ENCODE peak calls at places on chromosomes 2 and 18, in seven cellular contexts. P, R, V, J, A, L and S are unnamed samples.

GRCh38 chr18:29083545-29083944 is 906.6 kb upstream of the CDH2 start:
- DNase-seq in P (no peak), R (no peak), V (no peak), J (no peak), A (no peak), L (no peak), S (no peak)

GRCh38 chr2:149431337-149431736 is 101.0 kb downstream of the LYPD6 start:
- DNase-seq in P (no peak), R (no peak), V (no peak), J (no peak), A (no peak), L (no peak), S (no peak)

GRCh38 chr18:27558388-27559158 is 373.5 kb upstream of the CHST9 start:
- DNase-seq in P (no peak), R (no peak), V (no peak), J (no peak), A (no peak), L (no peak), S (no peak)

GRCh38 chr18:9737814-9738160 is 29.7 kb downstream of the RAB31 start:
- DNase-seq in P (peak; percentile 36), R (peak; percentile 85), V (no peak), J (no peak), A (no peak), L (no peak), S (peak; percentile 19)

GRCh38 chr2:173715483-173715882 is 249.7 kb downstream of the SP3 start:
- DNase-seq in P (no peak), R (no peak), V (no peak), J (no peak), A (no peak), L (no peak), S (no peak)

GRCh38 chr2:169109502-169110409 is 40.4 kb downstream of the DHRS9 start:
- DNase-seq in P (peak; percentile 76), R (peak; percentile 67), V (peak; percentile 30), J (peak; percentile 66), A (peak; percentile 26), L (peak; percentile 64), S (peak; percentile 69)

GRCh38 chr2:59184281-59185020 is 943.3 kb upstream of the FANCL start:
- DNase-seq in P (no peak), R (no peak), V (no peak), J (no peak), A (no peak), L (no peak), S (no peak)

GRCh38 chr2:112542974-112543760 is 902 bp downstream of the POLR1B start:
- DNase-seq in P (no peak), R (no peak), V (no peak), J (peak; percentile 7), A (no peak), L (no peak), S (peak; percentile 48)

GRCh38 chr2:3493610-3493997 is 25.7 kb downstream of the ADI1 start:
- DNase-seq in P (no peak), R (no peak), V (no peak), J (no peak), A (no peak), L (peak; percentile 13), S (no peak)

GRCh38 chr2:237431372-237431771 is 17.4 kb upstream of the COL6A3 start:
- DNase-seq in P (no peak), R (no peak), V (no peak), J (no peak), A (no peak), L (no peak), S (no peak)

GRCh38 chr2:239003933-239004636 is 156.2 kb downstream of the TWIST2 start:
- DNase-seq in P (no peak), R (no peak), V (no peak), J (no peak), A (no peak), L (no peak), S (no peak)

GRCh38 chr2:112153179-112153490 is 14.9 kb downstream of the FBLN7 start:
- DNase-seq in P (no peak), R (no peak), V (no peak), J (no peak), A (no peak), L (no peak), S (no peak)

GRCh38 chr2:69604026-69604678 is 39.4 kb downstream of the AAK1 start:
- DNase-seq in P (no peak), R (no peak), V (no peak), J (no peak), A (no peak), L (no peak), S (no peak)

GRCh38 chr18:58349650-58350049 is 279.2 kb downstream of the ALPK2 start:
- DNase-seq in P (no peak), R (peak; percentile 48), V (no peak), J (no peak), A (no peak), L (no peak), S (no peak)

GRCh38 chr18:68316636-68317035 is 398.3 kb downstream of the TMX3 start:
- DNase-seq in P (no peak), R (no peak), V (no peak), J (no peak), A (no peak), L (no peak), S (no peak)

GRCh38 chr2:30162821-30163220 is 16.0 kb downstream of the YPEL5 start:
- DNase-seq in P (no peak), R (no peak), V (no peak), J (no peak), A (no peak), L (no peak), S (no peak)

GRCh38 chr2:13000644-13001375 is 284.1 kb downstream of the TRIB2 start:
- DNase-seq in P (no peak), R (no peak), V (peak; percentile 63), J (no peak), A (no peak), L (no peak), S (no peak)

GRCh38 chr2:65063426-65063825 is 7.2 kb downstream of the CEP68 start:
- DNase-seq in P (no peak), R (no peak), V (no peak), J (no peak), A (no peak), L (no peak), S (no peak)